ENCODE peak calls at places on chromosomes 13 and 19, in eight cellular contexts. N is stimulated activated CD4-positive, alpha-beta T cell treated with anti-CD3 and anti-CD28 coated beads, Interleukin-2, amount 100 ng/mL, for 4 hours; M is NCI-H1436; H is stimulated activated naive CD8-positive, alpha-beta T cell treated with anti-CD3 and anti-CD28 coated beads, Interleukin-15, amount 100 ng/mL, for 72 hours; T is left kidney; Q is heart right ventricle; D is H54; S is foreskin fibroblast. X is an unnamed sample.

GRCh38 chr13:102309110-102309509 is 92.7 kb downstream of the FGF14 start:
- DNase-seq in Q (no peak), T (peak), M (no peak), N (no peak), H (no peak), D (no peak), S (no peak), X (no peak)

GRCh38 chr13:24627090-24627714 is 53.0 kb upstream of the ATP12A start:
- DNase-seq in S (no peak), T (peak), D (no peak), M (no peak), H (no peak), N (no peak), Q (no peak), X (no peak)

GRCh38 chr19:1560281-1560882 is 7.7 kb downstream of the MEX3D start:
- DNase-seq in D (no peak), M (no peak), H (no peak), N (no peak), T (no peak), Q (no peak), S (no peak), X (no peak)

GRCh38 chr13:27194895-27195764 is 23.5 kb upstream of the USP12 start:
- DNase-seq in H (peak), D (peak), T (no peak), S (peak), N (no peak), M (no peak), Q (no peak), X (no peak)

GRCh38 chr19:45323671-45324081 is 1.0 kb upstream of the CKM start:
- DNase-seq in N (no peak), H (no peak), D (no peak), T (peak), S (no peak), Q (peak), M (peak), X (peak)

GRCh38 chr13:80591978-80592377 is 251.1 kb upstream of the SPRY2 start:
- DNase-seq in T (no peak), N (no peak), D (no peak), H (no peak), Q (no peak), S (no peak), M (no peak), X (no peak)

GRCh38 chr19:6916952-6917351 is 29.6 kb downstream of the ADGRE1 start:
- DNase-seq in Q (no peak), N (no peak), D (no peak), T (no peak), H (no peak), S (no peak), M (no peak), X (no peak)

GRCh38 chr13:98549728-98550317 is 27.1 kb downstream of the STK24 start:
- DNase-seq in N (no peak), D (no peak), M (no peak), T (no peak), H (no peak), S (peak), Q (no peak), X (no peak)

GRCh38 chr13:113078895-113079720 is 26.5 kb upstream of the F7 start:
- DNase-seq in N (no peak), H (no peak), D (no peak), T (no peak), M (peak), Q (no peak), S (no peak), X (no peak)

GRCh38 chr13:26867451-26868067 is 107.0 kb upstream of the GPR12 start:
- DNase-seq in T (peak), N (no peak), S (peak), H (no peak), M (no peak), D (no peak), Q (no peak), X (no peak)

GRCh38 chr13:59664586-59664985 is 499.1 kb downstream of the DIAPH3 start:
- DNase-seq in N (no peak), H (no peak), T (no peak), M (no peak), S (no peak), Q (no peak), D (no peak), X (no peak)

GRCh38 chr19:55958356-55958755 is 10.7 kb downstream of the NLRP8 start:
- DNase-seq in H (no peak), T (no peak), D (peak), Q (no peak), S (no peak), N (no peak), M (no peak), X (no peak)

GRCh38 chr13:24251525-24251924 is 57.9 kb upstream of the C1QTNF9 start:
- DNase-seq in Q (no peak), N (peak), T (no peak), S (no peak), M (no peak), D (no peak), H (peak), X (no peak)

GRCh38 chr19:31348416-31349159 is 648 bp downstream of the TSHZ3 start:
- DNase-seq in T (peak), D (peak), N (no peak), Q (peak), M (no peak), S (no peak), H (no peak), X (no peak)

GRCh38 chr19:35513975-35514809 is 743 bp upstream of the DMKN start:
- DNase-seq in S (peak), D (no peak), T (peak), Q (no peak), N (no peak), M (no peak), H (no peak), X (no peak)

GRCh38 chr13:94586371-94586770 is 9.6 kb downstream of the TGDS start:
- DNase-seq in N (no peak), S (no peak), T (no peak), H (no peak), M (no peak), Q (no peak), D (no peak), X (no peak)

GRCh38 chr13:41905600-41906254 is 55.2 kb downstream of the VWA8 start:
- DNase-seq in Q (no peak), M (peak), T (peak), D (no peak), H (no peak), N (no peak), S (no peak), X (peak)

GRCh38 chr13:30355405-30355741 is 48.0 kb upstream of the KATNAL1 start:
- DNase-seq in H (peak), M (no peak), N (peak), Q (peak), D (no peak), S (no peak), T (peak), X (peak)

GRCh38 chr19:35334064-35334753 is 5.2 kb downstream of the CD22 start:
- DNase-seq in Q (no peak), S (no peak), N (no peak), H (no peak), M (no peak), T (peak), D (no peak), X (no peak)

GRCh38 chr13:50417597-50417996 is 402.4 kb downstream of the KCNRG start:
- DNase-seq in T (no peak), Q (no peak), M (no peak), H (no peak), S (no peak), D (no peak), N (no peak), X (no peak)

X was measured in GM13977.